ENCODE peak calls at places on chromosomes 3 and 15, in six cellular contexts. One of them, this sample, is unnamed.

GRCh38 chr15:58433597-58434333 is 2.0 kb downstream of the LIPC start:
- DNase-seq in mesenchymal stem cell: peak
- DNase-seq in T-cell: no peak
- DNase-seq in stimulated activated CD8-positive, alpha-beta memory T cell treated with anti-CD3 and anti-CD28 coated beads, Interleukin-12 subunit alpha, Interleukin-12 subunit beta, amount 100 ng/mL, for 4 hours: no peak
- DNase-seq in activated CD4-positive, alpha-beta T cell treated with anti-CD3 and anti-CD28 coated beads, Interleukin-2, amount 10 ng/mL, durations not matched to agents 7 days and 5 days: no peak
- DNase-seq in astrocyte of the spinal cord: peak
- DNase-seq in this sample: no peak

GRCh38 chr3:53126646-53127045 is 3.6 kb downstream of the RFT1 start:
- DNase-seq in activated CD4-positive, alpha-beta T cell treated with anti-CD3 and anti-CD28 coated beads, Interleukin-2, amount 10 ng/mL, durations not matched to agents 7 days and 5 days: no peak
- DNase-seq in mesenchymal stem cell: no peak
- DNase-seq in stimulated activated CD8-positive, alpha-beta memory T cell treated with anti-CD3 and anti-CD28 coated beads, Interleukin-12 subunit alpha, Interleukin-12 subunit beta, amount 100 ng/mL, for 4 hours: no peak
- DNase-seq in astrocyte of the spinal cord: no peak
- DNase-seq in T-cell: no peak
- DNase-seq in this sample: no peak

GRCh38 chr3:133479895-133480669 is 80.2 kb downstream of the BFSP2 start:
- DNase-seq in mesenchymal stem cell: no peak
- DNase-seq in stimulated activated CD8-positive, alpha-beta memory T cell treated with anti-CD3 and anti-CD28 coated beads, Interleukin-12 subunit alpha, Interleukin-12 subunit beta, amount 100 ng/mL, for 4 hours: no peak
- DNase-seq in T-cell: no peak
- DNase-seq in activated CD4-positive, alpha-beta T cell treated with anti-CD3 and anti-CD28 coated beads, Interleukin-2, amount 10 ng/mL, durations not matched to agents 7 days and 5 days: no peak
- DNase-seq in astrocyte of the spinal cord: no peak
- DNase-seq in this sample: no peak

GRCh38 chr15:78156653-78157052 is 7.5 kb downstream of the IDH3A start:
- DNase-seq in stimulated activated CD8-positive, alpha-beta memory T cell treated with anti-CD3 and anti-CD28 coated beads, Interleukin-12 subunit alpha, Interleukin-12 subunit beta, amount 100 ng/mL, for 4 hours: no peak
- DNase-seq in T-cell: no peak
- DNase-seq in mesenchymal stem cell: no peak
- DNase-seq in activated CD4-positive, alpha-beta T cell treated with anti-CD3 and anti-CD28 coated beads, Interleukin-2, amount 10 ng/mL, durations not matched to agents 7 days and 5 days: no peak
- DNase-seq in astrocyte of the spinal cord: no peak
- DNase-seq in this sample: no peak

GRCh38 chr3:41482134-41482533 is 282.8 kb downstream of the CTNNB1 start:
- DNase-seq in T-cell: no peak
- DNase-seq in mesenchymal stem cell: no peak
- DNase-seq in activated CD4-positive, alpha-beta T cell treated with anti-CD3 and anti-CD28 coated beads, Interleukin-2, amount 10 ng/mL, durations not matched to agents 7 days and 5 days: no peak
- DNase-seq in stimulated activated CD8-positive, alpha-beta memory T cell treated with anti-CD3 and anti-CD28 coated beads, Interleukin-12 subunit alpha, Interleukin-12 subunit beta, amount 100 ng/mL, for 4 hours: no peak
- DNase-seq in astrocyte of the spinal cord: no peak
- DNase-seq in this sample: no peak

GRCh38 chr15:90557651-90558084 is 27.9 kb downstream of the CRTC3 start:
- DNase-seq in stimulated activated CD8-positive, alpha-beta memory T cell treated with anti-CD3 and anti-CD28 coated beads, Interleukin-12 subunit alpha, Interleukin-12 subunit beta, amount 100 ng/mL, for 4 hours: no peak
- DNase-seq in mesenchymal stem cell: peak
- DNase-seq in astrocyte of the spinal cord: peak
- DNase-seq in activated CD4-positive, alpha-beta T cell treated with anti-CD3 and anti-CD28 coated beads, Interleukin-2, amount 10 ng/mL, durations not matched to agents 7 days and 5 days: no peak
- DNase-seq in T-cell: no peak
- DNase-seq in this sample: no peak

GRCh38 chr3:63918321-63918720 is 6.1 kb upstream of the SCAANT1 start:
- DNase-seq in astrocyte of the spinal cord: peak
- DNase-seq in T-cell: no peak
- DNase-seq in activated CD4-positive, alpha-beta T cell treated with anti-CD3 and anti-CD28 coated beads, Interleukin-2, amount 10 ng/mL, durations not matched to agents 7 days and 5 days: no peak
- DNase-seq in stimulated activated CD8-positive, alpha-beta memory T cell treated with anti-CD3 and anti-CD28 coated beads, Interleukin-12 subunit alpha, Interleukin-12 subunit beta, amount 100 ng/mL, for 4 hours: no peak
- DNase-seq in mesenchymal stem cell: no peak
- DNase-seq in this sample: no peak

GRCh38 chr15:73858062-73858461 is 15.3 kb upstream of the TBC1D21 start:
- DNase-seq in astrocyte of the spinal cord: no peak
- DNase-seq in mesenchymal stem cell: no peak
- DNase-seq in T-cell: no peak
- DNase-seq in stimulated activated CD8-positive, alpha-beta memory T cell treated with anti-CD3 and anti-CD28 coated beads, Interleukin-12 subunit alpha, Interleukin-12 subunit beta, amount 100 ng/mL, for 4 hours: no peak
- DNase-seq in activated CD4-positive, alpha-beta T cell treated with anti-CD3 and anti-CD28 coated beads, Interleukin-2, amount 10 ng/mL, durations not matched to agents 7 days and 5 days: no peak
- DNase-seq in this sample: no peak

GRCh38 chr3:73513260-73513659 is 111.5 kb downstream of the PDZRN3 start:
- DNase-seq in astrocyte of the spinal cord: no peak
- DNase-seq in stimulated activated CD8-positive, alpha-beta memory T cell treated with anti-CD3 and anti-CD28 coated beads, Interleukin-12 subunit alpha, Interleukin-12 subunit beta, amount 100 ng/mL, for 4 hours: no peak
- DNase-seq in T-cell: no peak
- DNase-seq in activated CD4-positive, alpha-beta T cell treated with anti-CD3 and anti-CD28 coated beads, Interleukin-2, amount 10 ng/mL, durations not matched to agents 7 days and 5 days: no peak
- DNase-seq in mesenchymal stem cell: no peak
- DNase-seq in this sample: peak

GRCh38 chr3:51994530-51994929 is 1.2 kb downstream of the RPL29 start:
- DNase-seq in T-cell: no peak
- DNase-seq in astrocyte of the spinal cord: no peak
- DNase-seq in stimulated activated CD8-positive, alpha-beta memory T cell treated with anti-CD3 and anti-CD28 coated beads, Interleukin-12 subunit alpha, Interleukin-12 subunit beta, amount 100 ng/mL, for 4 hours: no peak
- DNase-seq in activated CD4-positive, alpha-beta T cell treated with anti-CD3 and anti-CD28 coated beads, Interleukin-2, amount 10 ng/mL, durations not matched to agents 7 days and 5 days: no peak
- DNase-seq in mesenchymal stem cell: no peak
- DNase-seq in this sample: no peak

GRCh38 chr15:87369269-87369668 is 887.3 kb downstream of the NTRK3 start:
- DNase-seq in stimulated activated CD8-positive, alpha-beta memory T cell treated with anti-CD3 and anti-CD28 coated beads, Interleukin-12 subunit alpha, Interleukin-12 subunit beta, amount 100 ng/mL, for 4 hours: no peak
- DNase-seq in mesenchymal stem cell: peak
- DNase-seq in astrocyte of the spinal cord: peak
- DNase-seq in T-cell: no peak
- DNase-seq in activated CD4-positive, alpha-beta T cell treated with anti-CD3 and anti-CD28 coated beads, Interleukin-2, amount 10 ng/mL, durations not matched to agents 7 days and 5 days: no peak
- DNase-seq in this sample: no peak

GRCh38 chr3:178483704-178484103 is 52.5 kb upstream of the KCNMB2 start:
- DNase-seq in stimulated activated CD8-positive, alpha-beta memory T cell treated with anti-CD3 and anti-CD28 coated beads, Interleukin-12 subunit alpha, Interleukin-12 subunit beta, amount 100 ng/mL, for 4 hours: no peak
- DNase-seq in astrocyte of the spinal cord: no peak
- DNase-seq in T-cell: no peak
- DNase-seq in mesenchymal stem cell: no peak
- DNase-seq in activated CD4-positive, alpha-beta T cell treated with anti-CD3 and anti-CD28 coated beads, Interleukin-2, amount 10 ng/mL, durations not matched to agents 7 days and 5 days: no peak
- DNase-seq in this sample: no peak

GRCh38 chr3:190995156-190995555 is 132.7 kb upstream of the GMNC start:
- DNase-seq in activated CD4-positive, alpha-beta T cell treated with anti-CD3 and anti-CD28 coated beads, Interleukin-2, amount 10 ng/mL, durations not matched to agents 7 days and 5 days: no peak
- DNase-seq in astrocyte of the spinal cord: no peak
- DNase-seq in mesenchymal stem cell: no peak
- DNase-seq in stimulated activated CD8-positive, alpha-beta memory T cell treated with anti-CD3 and anti-CD28 coated beads, Interleukin-12 subunit alpha, Interleukin-12 subunit beta, amount 100 ng/mL, for 4 hours: no peak
- DNase-seq in T-cell: no peak
- DNase-seq in this sample: no peak

GRCh38 chr3:74636981-74637380 is 22.5 kb upstream of the CNTN3 start:
- DNase-seq in astrocyte of the spinal cord: no peak
- DNase-seq in mesenchymal stem cell: no peak
- DNase-seq in activated CD4-positive, alpha-beta T cell treated with anti-CD3 and anti-CD28 coated beads, Interleukin-2, amount 10 ng/mL, durations not matched to agents 7 days and 5 days: no peak
- DNase-seq in stimulated activated CD8-positive, alpha-beta memory T cell treated with anti-CD3 and anti-CD28 coated beads, Interleukin-12 subunit alpha, Interleukin-12 subunit beta, amount 100 ng/mL, for 4 hours: no peak
- DNase-seq in T-cell: no peak
- DNase-seq in this sample: no peak

GRCh38 chr3:11386413-11387155 is 114.4 kb downstream of the ATG7 start:
- DNase-seq in stimulated activated CD8-positive, alpha-beta memory T cell treated with anti-CD3 and anti-CD28 coated beads, Interleukin-12 subunit alpha, Interleukin-12 subunit beta, amount 100 ng/mL, for 4 hours: no peak
- DNase-seq in mesenchymal stem cell: no peak
- DNase-seq in activated CD4-positive, alpha-beta T cell treated with anti-CD3 and anti-CD28 coated beads, Interleukin-2, amount 10 ng/mL, durations not matched to agents 7 days and 5 days: no peak
- DNase-seq in astrocyte of the spinal cord: peak
- DNase-seq in T-cell: no peak
- DNase-seq in this sample: no peak

GRCh38 chr15:25678498-25678865 is 184.6 kb downstream of the ATP10A start:
- DNase-seq in mesenchymal stem cell: no peak
- DNase-seq in activated CD4-positive, alpha-beta T cell treated with anti-CD3 and anti-CD28 coated beads, Interleukin-2, amount 10 ng/mL, durations not matched to agents 7 days and 5 days: no peak
- DNase-seq in astrocyte of the spinal cord: no peak
- DNase-seq in T-cell: no peak
- DNase-seq in stimulated activated CD8-positive, alpha-beta memory T cell treated with anti-CD3 and anti-CD28 coated beads, Interleukin-12 subunit alpha, Interleukin-12 subunit beta, amount 100 ng/mL, for 4 hours: no peak
- DNase-seq in this sample: no peak

GRCh38 chr15:98626153-98626552 is 22.2 kb upstream of the IGF1R start:
- DNase-seq in mesenchymal stem cell: no peak
- DNase-seq in stimulated activated CD8-positive, alpha-beta memory T cell treated with anti-CD3 and anti-CD28 coated beads, Interleukin-12 subunit alpha, Interleukin-12 subunit beta, amount 100 ng/mL, for 4 hours: no peak
- DNase-seq in T-cell: no peak
- DNase-seq in astrocyte of the spinal cord: no peak
- DNase-seq in activated CD4-positive, alpha-beta T cell treated with anti-CD3 and anti-CD28 coated beads, Interleukin-2, amount 10 ng/mL, durations not matched to agents 7 days and 5 days: no peak
- DNase-seq in this sample: no peak

GRCh38 chr3:64143399-64144130 is 81.7 kb downstream of the PRICKLE2 start:
- DNase-seq in mesenchymal stem cell: peak
- DNase-seq in stimulated activated CD8-positive, alpha-beta memory T cell treated with anti-CD3 and anti-CD28 coated beads, Interleukin-12 subunit alpha, Interleukin-12 subunit beta, amount 100 ng/mL, for 4 hours: no peak
- DNase-seq in astrocyte of the spinal cord: peak
- DNase-seq in T-cell: no peak
- DNase-seq in activated CD4-positive, alpha-beta T cell treated with anti-CD3 and anti-CD28 coated beads, Interleukin-2, amount 10 ng/mL, durations not matched to agents 7 days and 5 days: no peak
- DNase-seq in this sample: peak

GRCh38 chr15:49238342-49238741 is 68.3 kb downstream of the GALK2 start:
- DNase-seq in astrocyte of the spinal cord: peak
- DNase-seq in stimulated activated CD8-positive, alpha-beta memory T cell treated with anti-CD3 and anti-CD28 coated beads, Interleukin-12 subunit alpha, Interleukin-12 subunit beta, amount 100 ng/mL, for 4 hours: no peak
- DNase-seq in activated CD4-positive, alpha-beta T cell treated with anti-CD3 and anti-CD28 coated beads, Interleukin-2, amount 10 ng/mL, durations not matched to agents 7 days and 5 days: no peak
- DNase-seq in T-cell: no peak
- DNase-seq in mesenchymal stem cell: peak
- DNase-seq in this sample: no peak

GRCh38 chr3:122786067-122786466 is 7.6 kb downstream of the HSPBAP1 start:
- DNase-seq in astrocyte of the spinal cord: peak
- DNase-seq in stimulated activated CD8-positive, alpha-beta memory T cell treated with anti-CD3 and anti-CD28 coated beads, Interleukin-12 subunit alpha, Interleukin-12 subunit beta, amount 100 ng/mL, for 4 hours: no peak
- DNase-seq in T-cell: no peak
- DNase-seq in mesenchymal stem cell: peak
- DNase-seq in activated CD4-positive, alpha-beta T cell treated with anti-CD3 and anti-CD28 coated beads, Interleukin-2, amount 10 ng/mL, durations not matched to agents 7 days and 5 days: no peak
- DNase-seq in this sample: no peak

GRCh38 chr3:64188810-64189560 is 36.3 kb downstream of the PRICKLE2 start:
- DNase-seq in activated CD4-positive, alpha-beta T cell treated with anti-CD3 and anti-CD28 coated beads, Interleukin-2, amount 10 ng/mL, durations not matched to agents 7 days and 5 days: no peak
- DNase-seq in T-cell: no peak
- DNase-seq in astrocyte of the spinal cord: peak
- DNase-seq in mesenchymal stem cell: peak
- DNase-seq in stimulated activated CD8-positive, alpha-beta memory T cell treated with anti-CD3 and anti-CD28 coated beads, Interleukin-12 subunit alpha, Interleukin-12 subunit beta, amount 100 ng/mL, for 4 hours: no peak
- DNase-seq in this sample: no peak

GRCh38 chr3:155742339-155742980 is 2.4 kb downstream of the PLCH1 start:
- DNase-seq in astrocyte of the spinal cord: no peak
- DNase-seq in stimulated activated CD8-positive, alpha-beta memory T cell treated with anti-CD3 and anti-CD28 coated beads, Interleukin-12 subunit alpha, Interleukin-12 subunit beta, amount 100 ng/mL, for 4 hours: no peak
- DNase-seq in mesenchymal stem cell: peak
- DNase-seq in T-cell: no peak
- DNase-seq in activated CD4-positive, alpha-beta T cell treated with anti-CD3 and anti-CD28 coated beads, Interleukin-2, amount 10 ng/mL, durations not matched to agents 7 days and 5 days: no peak
- DNase-seq in this sample: no peak

GRCh38 chr15:68379759-68380290 is 52.1 kb downstream of the ITGA11 start:
- DNase-seq in T-cell: no peak
- DNase-seq in activated CD4-positive, alpha-beta T cell treated with anti-CD3 and anti-CD28 coated beads, Interleukin-2, amount 10 ng/mL, durations not matched to agents 7 days and 5 days: peak
- DNase-seq in stimulated activated CD8-positive, alpha-beta memory T cell treated with anti-CD3 and anti-CD28 coated beads, Interleukin-12 subunit alpha, Interleukin-12 subunit beta, amount 100 ng/mL, for 4 hours: no peak
- DNase-seq in mesenchymal stem cell: peak
- DNase-seq in astrocyte of the spinal cord: peak
- DNase-seq in this sample: no peak

GRCh38 chr3:23889401-23889800 is 27.4 kb downstream of the NKIRAS1 start:
- DNase-seq in mesenchymal stem cell: no peak
- DNase-seq in astrocyte of the spinal cord: no peak
- DNase-seq in activated CD4-positive, alpha-beta T cell treated with anti-CD3 and anti-CD28 coated beads, Interleukin-2, amount 10 ng/mL, durations not matched to agents 7 days and 5 days: no peak
- DNase-seq in T-cell: no peak
- DNase-seq in stimulated activated CD8-positive, alpha-beta memory T cell treated with anti-CD3 and anti-CD28 coated beads, Interleukin-12 subunit alpha, Interleukin-12 subunit beta, amount 100 ng/mL, for 4 hours: no peak
- DNase-seq in this sample: no peak

GRCh38 chr3:192449036-192449435 is 278.3 kb downstream of the FGF12 start:
- DNase-seq in activated CD4-positive, alpha-beta T cell treated with anti-CD3 and anti-CD28 coated beads, Interleukin-2, amount 10 ng/mL, durations not matched to agents 7 days and 5 days: no peak
- DNase-seq in T-cell: no peak
- DNase-seq in stimulated activated CD8-positive, alpha-beta memory T cell treated with anti-CD3 and anti-CD28 coated beads, Interleukin-12 subunit alpha, Interleukin-12 subunit beta, amount 100 ng/mL, for 4 hours: no peak
- DNase-seq in mesenchymal stem cell: no peak
- DNase-seq in astrocyte of the spinal cord: no peak
- DNase-seq in this sample: peak

GRCh38 chr3:149388714-149389417 is 11.4 kb upstream of the TM4SF1 start:
- DNase-seq in stimulated activated CD8-positive, alpha-beta memory T cell treated with anti-CD3 and anti-CD28 coated beads, Interleukin-12 subunit alpha, Interleukin-12 subunit beta, amount 100 ng/mL, for 4 hours: no peak
- DNase-seq in T-cell: no peak
- DNase-seq in activated CD4-positive, alpha-beta T cell treated with anti-CD3 and anti-CD28 coated beads, Interleukin-2, amount 10 ng/mL, durations not matched to agents 7 days and 5 days: no peak
- DNase-seq in astrocyte of the spinal cord: no peak
- DNase-seq in mesenchymal stem cell: no peak
- DNase-seq in this sample: no peak

GRCh38 chr15:72939855-72940631 is 112.2 kb upstream of the NEO1 start:
- DNase-seq in T-cell: no peak
- DNase-seq in astrocyte of the spinal cord: no peak
- DNase-seq in stimulated activated CD8-positive, alpha-beta memory T cell treated with anti-CD3 and anti-CD28 coated beads, Interleukin-12 subunit alpha, Interleukin-12 subunit beta, amount 100 ng/mL, for 4 hours: no peak
- DNase-seq in activated CD4-positive, alpha-beta T cell treated with anti-CD3 and anti-CD28 coated beads, Interleukin-2, amount 10 ng/mL, durations not matched to agents 7 days and 5 days: no peak
- DNase-seq in mesenchymal stem cell: no peak
- DNase-seq in this sample: no peak

GRCh38 chr15:83270176-83270575 is 14.3 kb downstream of the BNC1 start:
- DNase-seq in mesenchymal stem cell: no peak
- DNase-seq in astrocyte of the spinal cord: no peak
- DNase-seq in T-cell: no peak
- DNase-seq in activated CD4-positive, alpha-beta T cell treated with anti-CD3 and anti-CD28 coated beads, Interleukin-2, amount 10 ng/mL, durations not matched to agents 7 days and 5 days: no peak
- DNase-seq in stimulated activated CD8-positive, alpha-beta memory T cell treated with anti-CD3 and anti-CD28 coated beads, Interleukin-12 subunit alpha, Interleukin-12 subunit beta, amount 100 ng/mL, for 4 hours: no peak
- DNase-seq in this sample: no peak

GRCh38 chr3:77456881-77457280 is 417.0 kb downstream of the ROBO2 start:
- DNase-seq in astrocyte of the spinal cord: no peak
- DNase-seq in stimulated activated CD8-positive, alpha-beta memory T cell treated with anti-CD3 and anti-CD28 coated beads, Interleukin-12 subunit alpha, Interleukin-12 subunit beta, amount 100 ng/mL, for 4 hours: no peak
- DNase-seq in activated CD4-positive, alpha-beta T cell treated with anti-CD3 and anti-CD28 coated beads, Interleukin-2, amount 10 ng/mL, durations not matched to agents 7 days and 5 days: no peak
- DNase-seq in mesenchymal stem cell: no peak
- DNase-seq in T-cell: no peak
- DNase-seq in this sample: peak

GRCh38 chr15:88241060-88241459 is 15.5 kb downstream of the NTRK3 start:
- DNase-seq in mesenchymal stem cell: no peak
- DNase-seq in T-cell: no peak
- DNase-seq in stimulated activated CD8-positive, alpha-beta memory T cell treated with anti-CD3 and anti-CD28 coated beads, Interleukin-12 subunit alpha, Interleukin-12 subunit beta, amount 100 ng/mL, for 4 hours: no peak
- DNase-seq in activated CD4-positive, alpha-beta T cell treated with anti-CD3 and anti-CD28 coated beads, Interleukin-2, amount 10 ng/mL, durations not matched to agents 7 days and 5 days: no peak
- DNase-seq in astrocyte of the spinal cord: no peak
- DNase-seq in this sample: no peak

GRCh38 chr15:30885814-30886213 is 17.9 kb upstream of the FAN1 start:
- DNase-seq in T-cell: no peak
- DNase-seq in stimulated activated CD8-positive, alpha-beta memory T cell treated with anti-CD3 and anti-CD28 coated beads, Interleukin-12 subunit alpha, Interleukin-12 subunit beta, amount 100 ng/mL, for 4 hours: no peak
- DNase-seq in astrocyte of the spinal cord: peak
- DNase-seq in activated CD4-positive, alpha-beta T cell treated with anti-CD3 and anti-CD28 coated beads, Interleukin-2, amount 10 ng/mL, durations not matched to agents 7 days and 5 days: no peak
- DNase-seq in mesenchymal stem cell: peak
- DNase-seq in this sample: no peak

GRCh38 chr3:112643621-112644236 is 2.8 kb upstream of the CCDC80 start:
- DNase-seq in activated CD4-positive, alpha-beta T cell treated with anti-CD3 and anti-CD28 coated beads, Interleukin-2, amount 10 ng/mL, durations not matched to agents 7 days and 5 days: no peak
- DNase-seq in astrocyte of the spinal cord: no peak
- DNase-seq in stimulated activated CD8-positive, alpha-beta memory T cell treated with anti-CD3 and anti-CD28 coated beads, Interleukin-12 subunit alpha, Interleukin-12 subunit beta, amount 100 ng/mL, for 4 hours: no peak
- DNase-seq in mesenchymal stem cell: no peak
- DNase-seq in T-cell: no peak
- DNase-seq in this sample: no peak

GRCh38 chr3:28449398-28449797 is 100.8 kb upstream of the AZI2 start:
- DNase-seq in T-cell: no peak
- DNase-seq in activated CD4-positive, alpha-beta T cell treated with anti-CD3 and anti-CD28 coated beads, Interleukin-2, amount 10 ng/mL, durations not matched to agents 7 days and 5 days: no peak
- DNase-seq in mesenchymal stem cell: no peak
- DNase-seq in stimulated activated CD8-positive, alpha-beta memory T cell treated with anti-CD3 and anti-CD28 coated beads, Interleukin-12 subunit alpha, Interleukin-12 subunit beta, amount 100 ng/mL, for 4 hours: no peak
- DNase-seq in astrocyte of the spinal cord: no peak
- DNase-seq in this sample: no peak